ENCODE peak calls at places on chromosomes 4 and X, in seven cellular contexts. Z is IMR-90, U is lung, L is heart left ventricle, P is tibial nerve, F is hepatocyte, S is neural progenitor cell. X is an unnamed sample.

GRCh38 chr4:121873604-121874003 is 3.3 kb upstream of the BBS7 start:
- DNase-seq in S (no peak), L (no peak), Z (no peak), F (no peak), U (no peak), P (no peak), X (no peak)

GRCh38 chrX:55778322-55778721 is 60.8 kb downstream of the RRAGB start:
- DNase-seq in F (no peak), S (no peak), L (no peak), Z (peak; percentile 5), P (no peak), U (no peak), X (no peak)

GRCh38 chr4:13700196-13701140 is 72.9 kb upstream of the BOD1L1 start:
- DNase-seq in P (no peak), L (no peak), F (no peak), Z (peak; percentile 91), U (no peak), S (no peak), X (no peak)

GRCh38 chrX:154396948-154397887 is 959 bp upstream of the RPL10 start:
- DNase-seq in Z (peak; percentile 46), F (peak; percentile 79), U (peak; percentile 80), P (peak; percentile 52), S (peak; percentile 66), L (peak; percentile 88), X (no peak)

GRCh38 chr4:38060829-38061431 is 100.7 kb downstream of the PTTG2 start:
- DNase-seq in L (no peak), P (no peak), F (peak; percentile 51), Z (peak; percentile 62), U (no peak), S (no peak), X (no peak)

GRCh38 chr4:27684501-27685077 is 823.9 kb downstream of the STIM2 start:
- DNase-seq in P (peak; percentile 50), U (no peak), L (peak; percentile 32), S (peak; percentile 83), F (peak; percentile 88), Z (peak; percentile 42), X (peak; percentile 50)

GRCh38 chrX:133365886-133366611 is 49.2 kb downstream of the GPC4 start:
- DNase-seq in L (no peak), F (peak; percentile 10), S (no peak), U (no peak), Z (peak; percentile 44), P (no peak), X (no peak)

GRCh38 chrX:30593435-30594200 is 16.1 kb upstream of the TASL start:
- DNase-seq in Z (no peak), P (no peak), F (no peak), S (no peak), L (no peak), U (no peak), X (no peak)

GRCh38 chr4:186715077-186715476 is 8.6 kb downstream of the FAT1 start:
- DNase-seq in F (no peak), P (no peak), Z (no peak), L (no peak), S (no peak), U (no peak), X (no peak)

GRCh38 chr4:11623726-11624037 is 195.0 kb upstream of the HS3ST1 start:
- DNase-seq in P (no peak), Z (peak; percentile 27), U (peak; percentile 32), F (peak; percentile 59), L (peak; percentile 35), S (peak; percentile 54), X (peak; percentile 99)

GRCh38 chrX:111133389-111133788 is 37.4 kb downstream of the PAK3 start:
- DNase-seq in S (no peak), F (no peak), Z (peak; percentile 16), U (no peak), L (no peak), P (no peak), X (no peak)

GRCh38 chr4:102825261-102826071 is 1.9 kb downstream of the UBE2D3 start:
- DNase-seq in F (peak; percentile 51), P (peak; percentile 57), U (peak; percentile 42), Z (peak; percentile 73), L (no peak), S (peak; percentile 25), X (peak; percentile 46)

GRCh38 chrX:43878902-43879526 is 3.2 kb downstream of the MAOB start:
- DNase-seq in P (no peak), S (no peak), L (no peak), F (no peak), Z (no peak), U (no peak), X (no peak)

GRCh38 chrX:43880439-43880838 is 1.8 kb downstream of the MAOB start:
- DNase-seq in Z (no peak), L (no peak), P (no peak), S (no peak), F (no peak), U (no peak), X (no peak)

GRCh38 chrX:43885617-43886016 is 3.4 kb upstream of the MAOB start:
- DNase-seq in Z (no peak), S (no peak), U (no peak), P (no peak), F (no peak), L (no peak), X (no peak)

GRCh38 chrX:43882294-43882681 is at the start of gene MAOB:
- DNase-seq in F (peak; percentile 69), Z (no peak), L (peak; percentile 66), U (no peak), S (peak; percentile 58), P (no peak), X (no peak)

DNA sequence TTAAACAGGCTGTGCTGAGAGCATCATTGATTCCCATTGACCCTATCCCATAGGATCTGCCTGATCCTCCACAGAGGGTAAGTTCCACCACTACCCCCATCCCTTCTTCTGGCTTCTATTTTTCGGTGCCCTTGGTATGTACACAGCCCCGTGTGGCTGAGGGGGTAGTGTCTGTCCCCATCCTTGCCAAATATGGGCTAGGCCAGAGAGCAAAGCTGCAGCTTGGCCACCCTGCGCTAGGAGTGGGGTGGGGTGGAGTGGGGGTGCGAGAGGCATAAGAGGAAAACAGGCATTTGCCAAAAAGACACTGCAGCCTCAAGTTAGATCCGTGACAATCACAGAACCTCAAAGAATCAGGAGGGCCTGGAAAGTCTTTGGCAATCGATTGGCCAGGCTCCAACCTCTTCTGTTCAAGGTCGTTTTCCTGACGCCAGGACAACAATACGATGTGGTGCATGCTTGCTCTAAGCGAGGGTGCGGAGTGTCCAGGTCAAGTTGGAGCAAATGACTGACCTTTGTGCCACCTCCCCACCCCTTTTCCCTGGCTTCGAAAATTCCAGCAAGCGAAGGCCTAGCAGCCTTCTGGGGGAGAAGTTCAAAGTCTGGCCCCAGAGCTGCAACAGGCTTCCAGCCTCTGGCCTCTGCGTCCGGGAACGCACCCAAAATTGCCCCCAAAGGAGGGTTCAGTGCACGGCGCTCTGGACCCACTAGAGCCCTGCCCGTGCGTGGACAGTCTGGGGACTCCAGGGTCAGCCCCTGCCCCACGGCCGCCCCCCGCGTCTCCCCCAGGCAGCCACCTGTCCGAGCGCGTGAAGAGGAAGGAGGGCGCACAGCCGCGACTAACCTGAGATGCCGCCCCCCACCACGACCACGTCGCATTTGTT is 598 bp downstream of the MAOB start:
- DNase-seq in F (peak; percentile 24), L (peak; percentile 47), U (no peak), P (peak; percentile 36), S (no peak), Z (no peak), X (no peak)
- H3K4me3 ChIP-seq in F (peak overlapping the region; percentile 13), L (peak overlapping the region; percentile 52), U (peak overlapping the region; percentile 14), P (peak overlapping the region; percentile 38), S (peak overlapping the region; percentile 39), Z (no peak overlapping the region), X (no peak overlapping the region)

GRCh38 chrX:131727778-131728177 is 183.9 kb downstream of the OR13H1 start:
- DNase-seq in Z (no peak), F (no peak), L (no peak), P (no peak), S (no peak), U (no peak), X (no peak)
- H3K4me3 ChIP-seq in Z (no peak overlapping the region), F (no peak overlapping the region), L (peak overlapping the region; percentile 52), P (no peak overlapping the region), S (no peak overlapping the region), U (no peak overlapping the region), X (no peak overlapping the region)

DNA sequence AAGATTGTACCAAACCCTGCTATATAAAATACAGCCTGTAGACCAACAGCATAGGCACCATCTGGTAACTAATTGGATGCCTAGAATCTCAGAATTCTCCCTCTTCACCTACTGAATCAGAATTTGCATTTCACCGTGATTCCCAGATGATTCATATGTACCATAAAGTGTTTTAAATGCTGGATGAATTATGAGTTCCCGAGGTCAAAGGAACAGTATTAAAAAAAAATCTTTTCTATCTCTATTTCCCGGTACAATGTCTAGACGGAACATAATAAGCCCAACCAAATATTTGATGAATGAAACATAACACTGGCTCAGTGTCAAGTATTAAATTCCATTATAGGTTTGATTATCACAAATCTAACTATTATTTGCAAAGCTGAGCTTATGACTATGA is 280.0 kb downstream of the ANKRD50 start:
- DNase-seq in Z (peak; percentile 27), L (no peak), U (no peak), S (no peak), P (no peak), F (no peak), X (peak; percentile 33)
- H3K4me3 ChIP-seq in Z (no peak overlapping the region), L (no peak overlapping the region), U (no peak overlapping the region), S (no peak overlapping the region), P (no peak overlapping the region), F (no peak overlapping the region), X (no peak overlapping the region)

GRCh38 chrX:78327370-78328048 is at the start of gene CYSLTR1:
- DNase-seq in L (no peak), P (peak; percentile 24), F (no peak), U (no peak), Z (no peak), S (peak; percentile 1), X (no peak)

GRCh38 chrX:78331708-78332107 is 4.3 kb upstream of the CYSLTR1 start:
- DNase-seq in L (no peak), F (no peak), U (no peak), S (no peak), Z (no peak), P (no peak), X (no peak)

GRCh38 chrX:78330540-78330939 is 3.1 kb upstream of the CYSLTR1 start:
- DNase-seq in F (no peak), Z (no peak), P (no peak), L (no peak), S (no peak), U (no peak), X (no peak)

GRCh38 chrX:78330068-78330467 is 2.7 kb upstream of the CYSLTR1 start:
- DNase-seq in S (no peak), Z (no peak), P (no peak), L (no peak), U (no peak), F (no peak), X (no peak)

DNA sequence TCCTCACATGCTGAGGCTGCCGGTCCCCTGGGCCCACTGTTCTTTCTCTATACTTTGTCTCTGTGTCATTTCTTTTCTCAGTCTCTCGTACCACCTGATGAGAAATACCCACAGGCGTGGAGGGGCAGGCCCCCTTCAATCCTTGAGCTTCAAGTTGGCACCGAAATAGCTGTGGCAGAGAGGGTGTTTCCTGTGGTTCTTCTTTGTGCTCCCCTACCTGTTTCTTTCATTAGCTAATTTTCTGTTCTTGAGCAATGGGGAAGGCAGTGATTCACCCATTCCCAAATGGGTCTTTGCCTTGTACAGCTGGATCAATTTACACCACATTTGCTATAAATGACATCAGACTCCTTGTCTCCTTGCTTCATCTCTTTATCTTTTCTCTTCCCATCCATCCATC is 2.1 kb upstream of the CYSLTR1 start:
- DNase-seq in S (no peak), U (no peak), F (no peak), Z (no peak), L (no peak), P (no peak), X (no peak)
- H3K4me3 ChIP-seq in S (no peak overlapping the region), U (no peak overlapping the region), F (no peak overlapping the region), Z (no peak overlapping the region), L (no peak overlapping the region), P (no peak overlapping the region), X (no peak overlapping the region)